ENCODE peak calls at places on chromosomes 6 and 20, in five cellular contexts. G is activated gamma-delta T cell treated with Interleukin-2 at 50 U/mL for 16 hours, D is cardiac muscle cell, B is lower lobe of right lung, V is naive B cell. X is an unnamed sample.

GRCh38 chr6:1424306-1424927 is 35.0 kb downstream of the FOXF2 start:
- DNase-seq in G (no peak), D (peak), B (no peak), V (no peak), X (peak)

GRCh38 chr6:112690497-112691202 is 343.5 kb downstream of the RFPL4B start:
- DNase-seq in G (no peak), D (peak), B (no peak), V (no peak), X (no peak)

GRCh38 chr6:166415306-166415705 is 32.6 kb upstream of the MPC1 start:
- DNase-seq in G (peak), D (no peak), B (no peak), V (no peak), X (no peak)

GRCh38 chr6:143579703-143580102 is 68.2 kb upstream of the FUCA2 start:
- DNase-seq in G (no peak), D (peak), B (no peak), V (no peak), X (no peak)

GRCh38 chr6:76351275-76351674 is 278.8 kb upstream of the IMPG1 start:
- DNase-seq in G (no peak), D (peak), B (no peak), V (no peak), X (no peak)

GRCh38 chr6:156881687-156882629 is 104.8 kb downstream of the ARID1B start:
- DNase-seq in G (no peak), D (no peak), B (no peak), V (no peak), X (no peak)

GRCh38 chr20:35597186-35597585 is 18.4 kb upstream of the SPAG4 start:
- DNase-seq in G (no peak), D (no peak), B (no peak), V (no peak), X (no peak)

GRCh38 chr20:59749293-59749680 is 144.9 kb downstream of the PHACTR3 start:
- DNase-seq in G (no peak), D (peak), B (no peak), V (no peak), X (peak)

GRCh38 chr6:70385931-70386330 is 27.4 kb upstream of the FAM135A start:
- DNase-seq in G (no peak), D (peak), B (no peak), V (no peak), X (no peak)

GRCh38 chr6:74611220-74611619 is 594.6 kb downstream of the COL12A1 start:
- DNase-seq in G (no peak), D (no peak), B (no peak), V (no peak), X (no peak)

GRCh38 chr6:3233321-3233720 is 5.9 kb upstream of the TUBB2B start:
- DNase-seq in G (no peak), D (no peak), B (no peak), V (no peak), X (peak)

GRCh38 chr6:84428300-84428907 is 201.0 kb upstream of the CEP162 start:
- DNase-seq in G (no peak), D (peak), B (peak), V (no peak), X (peak)

GRCh38 chr6:80642452-80642851 is 536.0 kb downstream of the BCKDHB start:
- DNase-seq in G (no peak), D (no peak), B (no peak), V (no peak), X (no peak)

GRCh38 chr6:145091102-145091826 is 644.1 kb downstream of the EPM2A start:
- DNase-seq in G (no peak), D (no peak), B (no peak), V (no peak), X (no peak)

GRCh38 chr20:58708246-58708931 is 15.8 kb downstream of the NPEPL1 start:
- DNase-seq in G (no peak), D (no peak), B (no peak), V (no peak), X (no peak)

GRCh38 chr6:42694586-42694985 is 27.8 kb downstream of the PRPH2 start:
- DNase-seq in G (no peak), D (peak), B (no peak), V (no peak), X (no peak)

GRCh38 chr20:38692436-38693411 is 31.6 kb upstream of the SLC32A1 start:
- DNase-seq in G (peak), D (peak), B (no peak), V (peak), X (no peak)

GRCh38 chr6:130724089-130724488 is 103.1 kb upstream of the SMLR1 start:
- DNase-seq in G (no peak), D (no peak), B (no peak), V (no peak), X (no peak)

GRCh38 chr20:23656372-23656771 is 18.6 kb upstream of the CST3 start:
- DNase-seq in G (no peak), D (no peak), B (no peak), V (no peak), X (no peak)

X was measured in G401.